ENCODE peak calls at places on chromosomes 4 and X, in nine cellular contexts. One of them, this sample, is unnamed.

GRCh38 chr4:5750052-5750950 is 39.3 kb downstream of the EVC start:
- DNase-seq in SK-N-SH: no peak
- DNase-seq in lower lobe of right lung: no peak
- DNase-seq in tibial artery: no peak
- DNase-seq in foreskin fibroblast: peak; percentile 89
- DNase-seq in fibroblast of villous mesenchyme: peak; percentile 61
- DNase-seq in upper lobe of right lung: peak; percentile 2
- DNase-seq in mucosa of descending colon: no peak
- DNase-seq in epithelial cell of esophagus: peak; percentile 55
- DNase-seq in this sample: peak; percentile 62

GRCh38 chr4:84995386-84995785 is 28.9 kb upstream of the WDFY3 start:
- DNase-seq in foreskin fibroblast: no peak
- DNase-seq in lower lobe of right lung: no peak
- DNase-seq in upper lobe of right lung: no peak
- DNase-seq in fibroblast of villous mesenchyme: peak; percentile 25
- DNase-seq in tibial artery: no peak
- DNase-seq in mucosa of descending colon: no peak
- DNase-seq in SK-N-SH: no peak
- DNase-seq in epithelial cell of esophagus: no peak
- DNase-seq in this sample: no peak

GRCh38 chr4:98148856-98149255 is 5.6 kb upstream of the STPG2 start:
- DNase-seq in upper lobe of right lung: no peak
- DNase-seq in foreskin fibroblast: no peak
- DNase-seq in tibial artery: no peak
- DNase-seq in mucosa of descending colon: no peak
- DNase-seq in lower lobe of right lung: no peak
- DNase-seq in fibroblast of villous mesenchyme: no peak
- DNase-seq in epithelial cell of esophagus: peak; percentile 14
- DNase-seq in SK-N-SH: no peak
- DNase-seq in this sample: no peak

GRCh38 chr4:166014411-166014810 is 141.4 kb downstream of the TLL1 start:
- DNase-seq in SK-N-SH: no peak
- DNase-seq in mucosa of descending colon: peak; percentile 34
- DNase-seq in epithelial cell of esophagus: peak; percentile 94
- DNase-seq in lower lobe of right lung: no peak
- DNase-seq in foreskin fibroblast: no peak
- DNase-seq in upper lobe of right lung: no peak
- DNase-seq in tibial artery: no peak
- DNase-seq in fibroblast of villous mesenchyme: no peak
- DNase-seq in this sample: no peak

GRCh38 chrX:136147966-136148365 is 633 bp downstream of the FHL1 start:
- DNase-seq in lower lobe of right lung: no peak
- DNase-seq in foreskin fibroblast: peak; percentile 9
- DNase-seq in mucosa of descending colon: no peak
- DNase-seq in tibial artery: no peak
- DNase-seq in fibroblast of villous mesenchyme: no peak
- DNase-seq in SK-N-SH: no peak
- DNase-seq in upper lobe of right lung: no peak
- DNase-seq in epithelial cell of esophagus: no peak
- DNase-seq in this sample: no peak

GRCh38 chr4:151407466-151408379 is 1.3 kb upstream of the FHIP1A start:
- DNase-seq in foreskin fibroblast: no peak
- DNase-seq in tibial artery: peak; percentile 26
- DNase-seq in mucosa of descending colon: peak; percentile 59
- DNase-seq in SK-N-SH: peak; percentile 28
- DNase-seq in upper lobe of right lung: peak; percentile 73
- DNase-seq in fibroblast of villous mesenchyme: no peak
- DNase-seq in lower lobe of right lung: peak; percentile 68
- DNase-seq in epithelial cell of esophagus: peak; percentile 40
- DNase-seq in this sample: no peak

GRCh38 chrX:147912093-147912801 is 528 bp downstream of the FMR1 start:
- DNase-seq in epithelial cell of esophagus: peak; percentile 39
- DNase-seq in SK-N-SH: peak; percentile 44
- DNase-seq in tibial artery: peak; percentile 28
- DNase-seq in lower lobe of right lung: peak; percentile 39
- DNase-seq in upper lobe of right lung: peak; percentile 68
- DNase-seq in fibroblast of villous mesenchyme: peak; percentile 54
- DNase-seq in mucosa of descending colon: peak; percentile 38
- DNase-seq in foreskin fibroblast: peak; percentile 57
- DNase-seq in this sample: peak; percentile 41

GRCh38 chr4:8916251-8916913 is 44.7 kb upstream of the HMX1 start:
- DNase-seq in foreskin fibroblast: no peak
- DNase-seq in SK-N-SH: peak; percentile 15
- DNase-seq in mucosa of descending colon: no peak
- DNase-seq in upper lobe of right lung: no peak
- DNase-seq in epithelial cell of esophagus: no peak
- DNase-seq in fibroblast of villous mesenchyme: no peak
- DNase-seq in lower lobe of right lung: no peak
- DNase-seq in tibial artery: peak; percentile 5
- DNase-seq in this sample: no peak

GRCh38 chrX:40146471-40147398 is 49.0 kb upstream of the BCOR start:
- DNase-seq in epithelial cell of esophagus: no peak
- DNase-seq in tibial artery: no peak
- DNase-seq in upper lobe of right lung: no peak
- DNase-seq in mucosa of descending colon: peak; percentile 33
- DNase-seq in lower lobe of right lung: peak; percentile 65
- DNase-seq in SK-N-SH: peak; percentile 65
- DNase-seq in fibroblast of villous mesenchyme: no peak
- DNase-seq in foreskin fibroblast: peak; percentile 56
- DNase-seq in this sample: peak; percentile 42

GRCh38 chrX:111955916-111956315 is 79.9 kb downstream of the TRPC5OS start:
- DNase-seq in lower lobe of right lung: no peak
- DNase-seq in upper lobe of right lung: no peak
- DNase-seq in mucosa of descending colon: no peak
- DNase-seq in fibroblast of villous mesenchyme: no peak
- DNase-seq in SK-N-SH: no peak
- DNase-seq in epithelial cell of esophagus: no peak
- DNase-seq in tibial artery: no peak
- DNase-seq in foreskin fibroblast: no peak
- DNase-seq in this sample: no peak

GRCh38 chrX:119374736-119375135 is 24.4 kb upstream of the SLC25A43 start:
- DNase-seq in tibial artery: no peak
- DNase-seq in lower lobe of right lung: no peak
- DNase-seq in fibroblast of villous mesenchyme: no peak
- DNase-seq in mucosa of descending colon: no peak
- DNase-seq in upper lobe of right lung: no peak
- DNase-seq in foreskin fibroblast: peak; percentile 52
- DNase-seq in epithelial cell of esophagus: peak; percentile 59
- DNase-seq in SK-N-SH: no peak
- DNase-seq in this sample: peak; percentile 16

GRCh38 chr4:105822061-105822460 is 73.2 kb upstream of the NPNT start:
- DNase-seq in upper lobe of right lung: no peak
- DNase-seq in tibial artery: no peak
- DNase-seq in SK-N-SH: no peak
- DNase-seq in fibroblast of villous mesenchyme: no peak
- DNase-seq in mucosa of descending colon: no peak
- DNase-seq in lower lobe of right lung: no peak
- DNase-seq in epithelial cell of esophagus: peak; percentile 6
- DNase-seq in foreskin fibroblast: no peak
- DNase-seq in this sample: no peak

GRCh38 chr4:173420324-173420752 is 21.4 kb upstream of the SCRG1 start:
- DNase-seq in upper lobe of right lung: no peak
- DNase-seq in fibroblast of villous mesenchyme: peak; percentile 46
- DNase-seq in foreskin fibroblast: peak; percentile 48
- DNase-seq in mucosa of descending colon: no peak
- DNase-seq in lower lobe of right lung: no peak
- DNase-seq in tibial artery: no peak
- DNase-seq in epithelial cell of esophagus: peak; percentile 28
- DNase-seq in SK-N-SH: peak; percentile 34
- DNase-seq in this sample: peak; percentile 56

GRCh38 chr4:64156253-64156652 is 253.0 kb downstream of the TECRL start:
- DNase-seq in tibial artery: no peak
- DNase-seq in upper lobe of right lung: no peak
- DNase-seq in epithelial cell of esophagus: no peak
- DNase-seq in lower lobe of right lung: no peak
- DNase-seq in SK-N-SH: no peak
- DNase-seq in mucosa of descending colon: no peak
- DNase-seq in fibroblast of villous mesenchyme: no peak
- DNase-seq in foreskin fibroblast: no peak
- DNase-seq in this sample: no peak

GRCh38 chrX:154733072-154733425 is 17.8 kb downstream of the GAB3 start:
- DNase-seq in upper lobe of right lung: no peak
- DNase-seq in lower lobe of right lung: no peak
- DNase-seq in mucosa of descending colon: no peak
- DNase-seq in epithelial cell of esophagus: peak; percentile 27
- DNase-seq in tibial artery: no peak
- DNase-seq in foreskin fibroblast: peak; percentile 72
- DNase-seq in fibroblast of villous mesenchyme: no peak
- DNase-seq in SK-N-SH: no peak
- DNase-seq in this sample: no peak

GRCh38 chrX:154735695-154736393 is 15.0 kb downstream of the GAB3 start:
- DNase-seq in epithelial cell of esophagus: peak; percentile 69
- DNase-seq in lower lobe of right lung: peak; percentile 58
- DNase-seq in foreskin fibroblast: peak; percentile 91
- DNase-seq in tibial artery: peak; percentile 29
- DNase-seq in upper lobe of right lung: peak; percentile 62
- DNase-seq in fibroblast of villous mesenchyme: peak; percentile 91
- DNase-seq in SK-N-SH: no peak
- DNase-seq in mucosa of descending colon: no peak
- DNase-seq in this sample: peak; percentile 94

GRCh38 chrX:154732421-154733071 is 18.3 kb downstream of the GAB3 start:
- DNase-seq in foreskin fibroblast: peak; percentile 50
- DNase-seq in tibial artery: no peak
- DNase-seq in epithelial cell of esophagus: peak; percentile 46
- DNase-seq in fibroblast of villous mesenchyme: peak; percentile 59
- DNase-seq in lower lobe of right lung: no peak
- DNase-seq in upper lobe of right lung: no peak
- DNase-seq in SK-N-SH: no peak
- DNase-seq in mucosa of descending colon: no peak
- DNase-seq in this sample: peak; percentile 32

GRCh38 chrX:154731881-154732280 is 19.0 kb downstream of the GAB3 start:
- DNase-seq in epithelial cell of esophagus: no peak
- DNase-seq in fibroblast of villous mesenchyme: no peak
- DNase-seq in tibial artery: no peak
- DNase-seq in mucosa of descending colon: no peak
- DNase-seq in upper lobe of right lung: no peak
- DNase-seq in lower lobe of right lung: no peak
- DNase-seq in SK-N-SH: no peak
- DNase-seq in foreskin fibroblast: no peak
- DNase-seq in this sample: peak; percentile 42

DNA sequence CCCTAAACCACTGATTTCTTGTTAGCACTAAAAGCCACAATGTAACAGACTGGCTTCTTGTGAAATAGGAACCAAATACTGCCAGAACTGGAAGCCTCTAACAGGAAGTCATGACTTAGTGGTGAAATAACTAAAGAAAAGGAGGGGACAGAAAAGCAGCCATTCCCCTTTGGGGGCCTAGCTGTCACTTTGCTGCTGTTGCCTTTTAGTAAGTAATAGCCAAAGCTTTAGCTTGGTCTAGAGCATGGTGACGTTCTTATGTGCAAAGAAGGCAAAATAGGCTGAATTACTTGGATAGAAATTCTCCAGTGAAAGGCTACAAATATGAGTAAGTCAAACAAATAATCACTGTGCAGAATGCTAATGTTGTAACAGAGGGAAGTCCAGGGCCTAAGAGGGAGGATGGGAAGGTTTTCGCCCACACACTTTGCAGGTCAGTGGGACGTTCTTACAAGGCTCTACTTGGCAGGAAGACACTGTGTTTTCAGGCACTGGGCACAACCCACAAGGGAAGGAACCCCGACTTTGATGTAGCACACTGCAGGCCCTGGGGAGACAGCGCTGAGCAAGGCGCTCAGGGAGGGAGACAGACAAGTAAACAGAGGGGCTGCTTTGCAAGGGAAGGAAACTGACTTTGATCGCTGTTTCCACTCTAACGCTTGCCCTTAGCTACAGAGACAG is 16.6 kb downstream of the GAB3 start:
- DNase-seq in mucosa of descending colon: no peak
- DNase-seq in lower lobe of right lung: peak; percentile 59
- DNase-seq in tibial artery: peak; percentile 46
- DNase-seq in SK-N-SH: no peak
- DNase-seq in epithelial cell of esophagus: peak; percentile 68
- DNase-seq in foreskin fibroblast: peak; percentile 62
- DNase-seq in fibroblast of villous mesenchyme: peak; percentile 72
- DNase-seq in upper lobe of right lung: peak; percentile 66
- DNase-seq in this sample: peak; percentile 84
- H3K4me3 ChIP-seq in mucosa of descending colon: no peak overlapping the region
- H3K4me3 ChIP-seq in lower lobe of right lung: no peak overlapping the region
- H3K4me3 ChIP-seq in tibial artery: peak overlapping the region; percentile 14
- H3K4me3 ChIP-seq in SK-N-SH: no peak overlapping the region
- H3K4me3 ChIP-seq in epithelial cell of esophagus: no peak overlapping the region
- H3K4me3 ChIP-seq in foreskin fibroblast: no peak overlapping the region
- H3K4me3 ChIP-seq in fibroblast of villous mesenchyme: no peak overlapping the region
- H3K4me3 ChIP-seq in upper lobe of right lung: no peak overlapping the region
- H3K4me3 ChIP-seq in this sample: no peak overlapping the region

GRCh38 chr4:26319467-26320158 is 1.2 kb upstream of the RBPJ start:
- DNase-seq in fibroblast of villous mesenchyme: peak; percentile 100
- DNase-seq in lower lobe of right lung: peak; percentile 99
- DNase-seq in mucosa of descending colon: peak; percentile 99
- DNase-seq in upper lobe of right lung: peak; percentile 99
- DNase-seq in tibial artery: peak; percentile 99
- DNase-seq in epithelial cell of esophagus: peak; percentile 100
- DNase-seq in SK-N-SH: peak; percentile 94
- DNase-seq in foreskin fibroblast: peak; percentile 100
- DNase-seq in this sample: peak; percentile 100
- TF ChIP-seq CTCF in fibroblast of villous mesenchyme: no peak
- TF ChIP-seq CTCF in lower lobe of right lung: no peak
- TF ChIP-seq CTCF in mucosa of descending colon: no peak
- TF ChIP-seq CTCF in upper lobe of right lung: no peak
- TF ChIP-seq CTCF in tibial artery: no peak
- TF ChIP-seq CTCF in epithelial cell of esophagus: no peak
- TF ChIP-seq CTCF in SK-N-SH: no peak
- TF ChIP-seq CTCF in foreskin fibroblast: no peak
- TF ChIP-seq CTCF in this sample: no peak

GRCh38 chr4:186161138-186161537 is 30.2 kb upstream of the CYP4V2 start:
- DNase-seq in tibial artery: no peak
- DNase-seq in SK-N-SH: no peak
- DNase-seq in epithelial cell of esophagus: no peak
- DNase-seq in upper lobe of right lung: no peak
- DNase-seq in foreskin fibroblast: no peak
- DNase-seq in mucosa of descending colon: no peak
- DNase-seq in fibroblast of villous mesenchyme: no peak
- DNase-seq in lower lobe of right lung: no peak
- DNase-seq in this sample: no peak
- H3K4me3 ChIP-seq in tibial artery: no peak overlapping the region
- H3K4me3 ChIP-seq in SK-N-SH: no peak overlapping the region
- H3K4me3 ChIP-seq in epithelial cell of esophagus: no peak overlapping the region
- H3K4me3 ChIP-seq in upper lobe of right lung: no peak overlapping the region
- H3K4me3 ChIP-seq in foreskin fibroblast: no peak overlapping the region
- H3K4me3 ChIP-seq in mucosa of descending colon: no peak overlapping the region
- H3K4me3 ChIP-seq in fibroblast of villous mesenchyme: no peak overlapping the region
- H3K4me3 ChIP-seq in lower lobe of right lung: no peak overlapping the region
- H3K4me3 ChIP-seq in this sample: no peak overlapping the region

DNA sequence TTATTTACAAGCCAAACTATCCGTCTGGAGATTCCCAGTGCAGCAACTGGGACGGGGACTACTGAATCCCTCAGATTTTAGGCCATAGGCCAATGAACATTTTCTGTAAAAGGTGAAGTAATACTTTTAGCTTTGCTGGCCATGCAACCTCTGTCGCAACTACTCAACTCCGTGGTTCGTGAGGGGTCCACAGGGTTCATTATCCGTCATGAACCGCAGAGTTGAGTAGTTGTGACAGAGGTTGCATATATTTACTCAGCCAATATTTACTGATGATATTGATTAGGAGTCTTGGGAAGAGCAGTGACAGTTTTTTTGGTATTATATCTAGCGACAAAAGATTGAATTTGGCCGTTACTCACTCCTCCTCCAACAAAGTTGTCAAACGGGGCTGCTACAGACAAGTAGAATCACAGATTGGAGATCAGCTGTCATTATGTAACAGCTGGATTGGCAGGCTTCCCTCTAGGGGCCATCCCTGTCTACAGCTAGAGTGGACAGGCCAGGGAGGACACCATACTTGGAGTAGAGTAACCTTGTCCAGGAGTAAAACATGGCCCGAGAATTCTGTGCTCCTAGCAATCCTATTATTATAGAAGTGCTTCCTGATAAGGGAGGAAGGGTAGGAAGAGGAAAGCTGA is 37.2 kb upstream of the CD38 start:
- DNase-seq in lower lobe of right lung: no peak
- DNase-seq in tibial artery: no peak
- DNase-seq in epithelial cell of esophagus: no peak
- DNase-seq in fibroblast of villous mesenchyme: no peak
- DNase-seq in mucosa of descending colon: no peak
- DNase-seq in foreskin fibroblast: no peak
- DNase-seq in upper lobe of right lung: no peak
- DNase-seq in SK-N-SH: no peak
- DNase-seq in this sample: no peak
- TF ChIP-seq CTCF in lower lobe of right lung: no peak
- TF ChIP-seq CTCF in tibial artery: no peak
- TF ChIP-seq CTCF in epithelial cell of esophagus: no peak
- TF ChIP-seq CTCF in fibroblast of villous mesenchyme: no peak
- TF ChIP-seq CTCF in mucosa of descending colon: no peak
- TF ChIP-seq CTCF in foreskin fibroblast: no peak
- TF ChIP-seq CTCF in upper lobe of right lung: no peak
- TF ChIP-seq CTCF in SK-N-SH: no peak
- TF ChIP-seq CTCF in this sample: no peak

This sample was measured in fibroblast of pulmonary artery.